ENCODE peak calls at places on chromosomes 6 and 20, in ten cellular contexts. O is transverse colon, H is Peyer's patch, D is heart left ventricle, J is GM12878, E is IMR-90, F is adrenal gland, I is ovary, S is uterus, G is tibial nerve. T is an unnamed sample.

GRCh38 chr6:11811644-11812264 is 33.2 kb upstream of the ADTRP start:
- DNase-seq in O (no peak), H (no peak), D (no peak), J (no peak), E (no peak), F (no peak), I (no peak), S (no peak), G (no peak), T (no peak)

GRCh38 chr6:14873781-14874446 is 372.0 kb upstream of the JARID2 start:
- DNase-seq in O (no peak), H (no peak), D (no peak), J (no peak), E (no peak), F (no peak), I (no peak), S (no peak), G (no peak), T (no peak)

GRCh38 chr6:113364781-113365545 is 492.2 kb upstream of the MARCKS start:
- DNase-seq in O (no peak), H (no peak), D (no peak), J (no peak), E (peak; percentile 62), F (no peak), I (no peak), S (no peak), G (no peak), T (no peak)

GRCh38 chr6:28315628-28316027 is 20.3 kb downstream of the ZSCAN31 start:
- DNase-seq in O (no peak), H (no peak), D (no peak), J (no peak), E (peak; percentile 14), F (peak; percentile 35), I (no peak), S (no peak), G (no peak), T (no peak)

GRCh38 chr6:75775219-75775618 is 26.2 kb downstream of the MYO6 start:
- DNase-seq in O (no peak), H (no peak), D (no peak), J (no peak), E (peak; percentile 19), F (no peak), I (no peak), S (no peak), G (no peak), T (no peak)

GRCh38 chr20:45329497-45330319 is 18.5 kb downstream of the SDC4 start:
- DNase-seq in O (no peak), H (no peak), D (no peak), J (no peak), E (no peak), F (no peak), I (no peak), S (no peak), G (no peak), T (no peak)

GRCh38 chr6:156395276-156395675 is 381.9 kb upstream of the ARID1B start:
- DNase-seq in O (peak; percentile 77), H (peak; percentile 79), D (no peak), J (peak; percentile 38), E (no peak), F (no peak), I (no peak), S (no peak), G (no peak), T (no peak)

GRCh38 chr6:109949281-109950065 is 28.6 kb upstream of the GPR6 start:
- DNase-seq in O (no peak), H (no peak), D (no peak), J (no peak), E (no peak), F (no peak), I (no peak), S (no peak), G (no peak), T (no peak)

GRCh38 chr6:83125425-83125824 is 58.0 kb downstream of the DOP1A start:
- DNase-seq in O (no peak), H (no peak), D (no peak), J (no peak), E (no peak), F (no peak), I (no peak), S (no peak), G (no peak), T (no peak)

GRCh38 chr6:83117802-83118201 is 50.3 kb downstream of the DOP1A start:
- DNase-seq in O (no peak), H (no peak), D (no peak), J (no peak), E (no peak), F (no peak), I (no peak), S (no peak), G (no peak), T (no peak)

GRCh38 chr6:83114164-83114563 is 46.7 kb downstream of the DOP1A start:
- DNase-seq in O (no peak), H (no peak), D (no peak), J (no peak), E (peak; percentile 39), F (no peak), I (no peak), S (no peak), G (no peak), T (no peak)

GRCh38 chr6:83124553-83124952 is 57.1 kb downstream of the DOP1A start:
- DNase-seq in O (no peak), H (no peak), D (no peak), J (no peak), E (no peak), F (no peak), I (no peak), S (no peak), G (no peak), T (no peak)

DNA sequence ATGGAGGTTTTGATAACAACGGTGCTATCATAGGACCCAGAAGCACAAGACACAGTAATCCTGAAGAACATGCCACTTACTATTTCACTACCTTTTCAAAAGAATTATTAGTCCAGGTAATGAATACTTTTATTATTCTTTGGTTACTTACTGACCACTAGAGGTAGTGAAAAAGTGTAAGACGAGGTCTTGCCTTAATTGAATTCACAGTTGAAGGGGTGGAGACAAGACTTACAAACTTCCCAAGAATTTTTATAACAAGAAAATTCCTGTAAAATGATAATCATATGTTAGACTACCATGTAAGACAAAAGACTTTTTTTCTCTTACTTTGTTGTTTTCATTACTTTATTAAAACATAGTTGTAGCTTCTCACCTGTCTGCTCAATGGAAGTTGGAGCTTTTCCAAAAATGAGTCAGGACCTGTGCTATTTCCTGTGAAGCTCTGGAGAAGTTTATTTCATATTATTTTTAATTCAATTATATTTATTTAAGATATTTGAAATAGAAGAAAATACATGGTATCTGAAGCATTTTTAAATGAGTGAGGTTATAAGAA is 52.4 kb downstream of the DOP1A start:
- DNase-seq in O (no peak), H (no peak), D (no peak), J (no peak), E (no peak), F (no peak), I (no peak), S (no peak), G (no peak), T (no peak)
- TF ChIP-seq CTCF in O (no peak), H (no peak), D (no peak), J (no peak), E (no peak), F (no peak), I (no peak), S (no peak), G (no peak), T (no peak)

GRCh38 chr6:139133272-139133671 is 1.6 kb upstream of the HECA start:
- DNase-seq in O (peak; percentile 44), H (peak; percentile 74), D (no peak), J (no peak), E (no peak), F (no peak), I (peak; percentile 34), S (peak; percentile 28), G (no peak), T (no peak)

GRCh38 chr6:139133733-139134360 is 1.0 kb upstream of the HECA start:
- DNase-seq in O (no peak), H (no peak), D (no peak), J (no peak), E (no peak), F (no peak), I (no peak), S (no peak), G (no peak), T (no peak)

GRCh38 chr6:139135578-139136545 is 982 bp downstream of the HECA start:
- DNase-seq in O (peak; percentile 78), H (peak; percentile 88), D (peak; percentile 91), J (no peak), E (peak; percentile 11), F (peak; percentile 62), I (peak; percentile 73), S (peak; percentile 52), G (no peak), T (no peak)

GRCh38 chr6:139137716-139138115 is 2.8 kb downstream of the HECA start:
- DNase-seq in O (no peak), H (no peak), D (no peak), J (no peak), E (no peak), F (no peak), I (no peak), S (no peak), G (no peak), T (no peak)

GRCh38 chr6:139134817-139135577 is at the start of gene HECA:
- DNase-seq in O (peak; percentile 99), H (peak; percentile 99), D (peak; percentile 100), J (no peak), E (peak; percentile 94), F (peak; percentile 97), I (peak; percentile 99), S (peak; percentile 97), G (peak; percentile 97), T (peak; percentile 98)
- TF ChIP-seq POLR2A in O (peak; percentile 78), H (peak; percentile 82), D (peak; percentile 96), J (peak; percentile 70), E (peak; percentile 68), F (peak; percentile 91), I (peak; percentile 87), S (peak; percentile 97), G (peak; percentile 85), T (peak; percentile 5)

DNA sequence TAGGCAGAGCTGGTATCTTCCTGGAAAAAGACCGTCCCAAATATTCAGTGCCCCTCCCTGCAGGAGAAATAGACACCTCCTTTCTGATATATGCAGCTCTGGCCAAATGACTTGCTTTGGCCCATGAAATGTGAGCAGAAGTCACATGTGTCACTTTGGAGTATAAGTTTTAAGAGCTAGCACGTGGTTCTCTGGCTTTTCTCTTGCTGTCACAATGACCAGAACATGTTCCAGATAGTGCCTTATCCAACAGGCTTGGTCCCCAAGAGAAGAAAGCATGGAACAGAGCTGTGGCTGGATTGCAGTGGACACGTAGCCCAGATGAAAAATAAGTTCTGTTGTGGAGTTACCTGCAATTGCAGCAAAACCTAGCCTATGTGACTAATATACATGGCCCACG is 40.4 kb downstream of the UNC5CL start:
- DNase-seq in O (no peak), H (no peak), D (no peak), J (no peak), E (no peak), F (no peak), I (no peak), S (no peak), G (no peak), T (no peak)
- H3K4me1 ChIP-seq in O (peaks cover 21% of the 10 kb centered on the region), H (peaks cover 19% of the 10 kb centered on the region), D (peaks cover 7% of the 10 kb centered on the region), J (no peaks in the 10 kb centered on the region), E (peaks cover 11% of the 10 kb centered on the region), F (peaks cover 41% of the 10 kb centered on the region), I (peaks cover 22% of the 10 kb centered on the region), S (no peaks in the 10 kb centered on the region), G (peaks cover 11% of the 10 kb centered on the region), T (no peaks in the 10 kb centered on the region)

DNA sequence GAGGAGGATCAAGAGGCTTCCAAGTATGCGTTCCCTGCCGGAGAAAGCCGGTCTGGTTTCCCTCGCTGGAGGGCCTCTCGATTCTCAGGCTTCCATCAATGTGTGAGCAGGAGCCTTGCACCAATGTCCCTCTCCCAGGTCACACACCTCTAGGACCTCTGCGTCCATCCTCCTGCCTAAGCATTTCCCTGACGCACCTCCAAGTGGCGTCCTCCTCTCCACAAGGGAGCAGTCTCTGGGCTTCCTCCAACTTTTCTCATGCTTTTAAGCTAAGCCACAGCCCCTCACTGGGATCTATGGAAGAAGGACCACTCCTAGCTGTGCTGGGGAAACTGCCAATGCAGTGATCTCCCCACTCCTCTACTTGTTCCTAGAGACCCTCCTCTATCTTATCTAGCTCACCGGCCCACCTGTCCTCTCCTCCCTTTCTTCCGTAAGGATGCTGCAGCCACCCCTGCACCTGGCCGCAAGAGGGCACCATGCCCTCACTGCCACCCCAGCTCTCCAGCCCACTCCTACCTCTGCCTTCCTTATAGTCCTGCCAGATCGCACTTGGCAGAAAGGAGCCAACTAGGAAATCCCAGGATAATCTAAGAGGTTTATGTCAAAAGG is 258.7 kb downstream of the LRFN2 start:
- DNase-seq in O (peak; percentile 51), H (peak; percentile 54), D (no peak), J (no peak), E (no peak), F (peak; percentile 38), I (no peak), S (no peak), G (no peak), T (no peak)
- TF ChIP-seq CTCF in O (peak; percentile 65), H (no peak), D (peak; percentile 49), J (peak; percentile 54), E (peak; percentile 6), F (peak; percentile 30), I (no peak), S (peak; percentile 32), G (no peak), T (peak; percentile 27)